ENCODE peak calls at places on chromosomes 3 and 15, in five cellular contexts. One of them, this sample, is unnamed.

GRCh38 chr3:171407746-171408145 is 52.5 kb downstream of the TNIK start:
- DNase-seq in colonic mucosa: no peak
- DNase-seq in A549: no peak
- DNase-seq in ovary: no peak
- DNase-seq in IMR-90: peak; percentile 90
- DNase-seq in this sample: no peak

GRCh38 chr15:35693286-35693685 is 147.3 kb upstream of the DPH6 start:
- DNase-seq in colonic mucosa: no peak
- DNase-seq in A549: no peak
- DNase-seq in ovary: no peak
- DNase-seq in IMR-90: peak; percentile 61
- DNase-seq in this sample: no peak

GRCh38 chr3:169034401-169034800 is 629.1 kb downstream of the MECOM start:
- DNase-seq in colonic mucosa: no peak
- DNase-seq in A549: no peak
- DNase-seq in ovary: no peak
- DNase-seq in IMR-90: peak; percentile 67
- DNase-seq in this sample: no peak

GRCh38 chr3:159838936-159839335 is 149.7 kb upstream of the IL12A start:
- DNase-seq in colonic mucosa: no peak
- DNase-seq in A549: no peak
- DNase-seq in ovary: no peak
- DNase-seq in IMR-90: no peak
- DNase-seq in this sample: no peak

GRCh38 chr15:82051664-82052063 is 5.8 kb upstream of the MEX3B start:
- DNase-seq in colonic mucosa: no peak
- DNase-seq in A549: peak; percentile 18
- DNase-seq in ovary: no peak
- DNase-seq in IMR-90: peak; percentile 73
- DNase-seq in this sample: peak; percentile 51

GRCh38 chr3:30617653-30618052 is 11.3 kb downstream of the TGFBR2 start:
- DNase-seq in colonic mucosa: no peak
- DNase-seq in A549: no peak
- DNase-seq in ovary: no peak
- DNase-seq in IMR-90: no peak
- DNase-seq in this sample: no peak

GRCh38 chr3:50862221-50862620 is 187.5 kb downstream of the DOCK3 start:
- DNase-seq in colonic mucosa: no peak
- DNase-seq in A549: peak; percentile 7
- DNase-seq in ovary: no peak
- DNase-seq in IMR-90: no peak
- DNase-seq in this sample: no peak

GRCh38 chr15:69082556-69082955 is 68.1 kb downstream of the NOX5 start:
- DNase-seq in colonic mucosa: no peak
- DNase-seq in A549: no peak
- DNase-seq in ovary: no peak
- DNase-seq in IMR-90: no peak
- DNase-seq in this sample: no peak

GRCh38 chr3:56291244-56291680 is 177.0 kb downstream of the ERC2 start:
- DNase-seq in colonic mucosa: no peak
- DNase-seq in A549: no peak
- DNase-seq in ovary: no peak
- DNase-seq in IMR-90: no peak
- DNase-seq in this sample: no peak

GRCh38 chr3:188764609-188765008 is 407.2 kb upstream of the TPRG1 start:
- DNase-seq in colonic mucosa: no peak
- DNase-seq in A549: no peak
- DNase-seq in ovary: no peak
- DNase-seq in IMR-90: no peak
- DNase-seq in this sample: no peak

GRCh38 chr3:147411777-147412176 is 2.6 kb downstream of the ZIC1 start:
- DNase-seq in colonic mucosa: no peak
- DNase-seq in A549: no peak
- DNase-seq in ovary: no peak
- DNase-seq in IMR-90: no peak
- DNase-seq in this sample: no peak

GRCh38 chr3:147411235-147411607 is 2.1 kb downstream of the ZIC1 start:
- DNase-seq in colonic mucosa: no peak
- DNase-seq in A549: no peak
- DNase-seq in ovary: no peak
- DNase-seq in IMR-90: peak; percentile 7
- DNase-seq in this sample: no peak

GRCh38 chr3:147413712-147414325 is 4.7 kb downstream of the ZIC1 start:
- DNase-seq in colonic mucosa: no peak
- DNase-seq in A549: no peak
- DNase-seq in ovary: no peak
- DNase-seq in IMR-90: no peak
- DNase-seq in this sample: no peak

GRCh38 chr3:147412917-147413711 is 3.9 kb downstream of the ZIC1 start:
- DNase-seq in colonic mucosa: no peak
- DNase-seq in A549: no peak
- DNase-seq in ovary: no peak
- DNase-seq in IMR-90: no peak
- DNase-seq in this sample: no peak

GRCh38 chr3:147412491-147412916 is 3.3 kb downstream of the ZIC1 start:
- DNase-seq in colonic mucosa: no peak
- DNase-seq in A549: no peak
- DNase-seq in ovary: no peak
- DNase-seq in IMR-90: no peak
- DNase-seq in this sample: no peak
- H3K4me3 ChIP-seq in colonic mucosa: no peak overlapping the region
- H3K4me3 ChIP-seq in A549: no peak overlapping the region
- H3K4me3 ChIP-seq in ovary: no peak overlapping the region
- H3K4me3 ChIP-seq in IMR-90: no peak overlapping the region
- H3K4me3 ChIP-seq in this sample: no peak overlapping the region

GRCh38 chr3:36895488-36896409 is 49.1 kb downstream of the TRANK1 start:
- DNase-seq in colonic mucosa: no peak
- DNase-seq in A549: no peak
- DNase-seq in ovary: no peak
- DNase-seq in IMR-90: no peak
- DNase-seq in this sample: no peak
- H3K27ac ChIP-seq in colonic mucosa: no peak overlapping the region
- H3K27ac ChIP-seq in A549: no peak overlapping the region
- H3K27ac ChIP-seq in ovary: no peak overlapping the region
- H3K27ac ChIP-seq in IMR-90: no peak overlapping the region
- H3K27ac ChIP-seq in this sample: no peak overlapping the region

DNA sequence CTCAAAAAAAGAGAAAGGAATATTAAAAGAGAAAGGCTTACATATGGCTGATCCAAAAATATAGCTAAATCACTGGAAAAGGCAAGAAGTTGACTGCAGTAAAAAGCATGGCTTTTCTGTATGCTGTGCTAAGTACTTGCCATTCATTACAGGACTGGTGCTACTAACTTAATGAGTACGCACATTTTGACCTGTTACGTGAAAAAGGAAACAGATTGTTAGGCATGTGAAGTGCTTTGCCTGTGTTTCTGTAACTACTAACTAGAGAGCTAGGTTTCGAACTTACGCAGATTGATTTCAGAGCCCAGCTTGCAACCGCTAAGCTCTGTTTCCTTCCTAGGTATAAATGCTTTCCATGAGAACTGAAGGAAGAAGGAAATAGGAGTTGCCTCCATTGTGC is 2.8 kb downstream of the TRNT1 start:
- DNase-seq in colonic mucosa: no peak
- DNase-seq in A549: no peak
- DNase-seq in ovary: no peak
- DNase-seq in IMR-90: no peak
- DNase-seq in this sample: no peak
- H3K4me3 ChIP-seq in colonic mucosa: no peak overlapping the region
- H3K4me3 ChIP-seq in A549: no peak overlapping the region
- H3K4me3 ChIP-seq in ovary: no peak overlapping the region
- H3K4me3 ChIP-seq in IMR-90: no peak overlapping the region
- H3K4me3 ChIP-seq in this sample: no peak overlapping the region

GRCh38 chr15:70569139-70569717 is 194.1 kb downstream of the UACA start:
- DNase-seq in colonic mucosa: no peak
- DNase-seq in A549: peak; percentile 77
- DNase-seq in ovary: peak; percentile 47
- DNase-seq in IMR-90: peak; percentile 71
- DNase-seq in this sample: peak; percentile 42
- H3K27ac ChIP-seq in colonic mucosa: no peak overlapping the region
- H3K27ac ChIP-seq in A549: peak overlapping the region; percentile 60
- H3K27ac ChIP-seq in ovary: no peak overlapping the region
- H3K27ac ChIP-seq in IMR-90: no peak overlapping the region
- H3K27ac ChIP-seq in this sample: no peak overlapping the region

GRCh38 chr3:65559643-65560042 is 479.1 kb downstream of the MAGI1 start:
- DNase-seq in colonic mucosa: no peak
- DNase-seq in A549: no peak
- DNase-seq in ovary: no peak
- DNase-seq in IMR-90: no peak
- DNase-seq in this sample: no peak
- H3K4me3 ChIP-seq in colonic mucosa: no peak overlapping the region
- H3K4me3 ChIP-seq in A549: no peak overlapping the region
- H3K4me3 ChIP-seq in ovary: no peak overlapping the region
- H3K4me3 ChIP-seq in IMR-90: no peak overlapping the region
- H3K4me3 ChIP-seq in this sample: no peak overlapping the region

DNA sequence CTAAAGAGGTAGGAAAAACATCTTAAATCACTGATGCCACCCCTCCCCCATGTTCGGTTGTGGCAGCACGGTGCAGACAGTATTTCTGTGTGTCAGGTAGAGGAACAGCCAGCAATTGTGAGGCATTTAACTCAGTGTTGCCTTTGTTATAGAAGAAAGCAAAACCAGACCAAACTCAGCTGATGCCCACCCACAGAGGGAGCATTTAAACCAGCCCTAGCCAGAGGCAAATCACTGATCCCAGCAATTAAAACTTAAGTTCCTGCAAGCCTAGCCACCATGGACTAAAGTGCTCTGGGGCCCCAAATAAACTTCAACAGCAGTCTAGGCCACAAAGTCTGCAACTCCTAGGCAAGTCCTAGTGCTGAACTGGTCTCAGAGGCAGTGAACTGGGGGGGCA is 94.5 kb downstream of the CFAP20DC start:
- DNase-seq in colonic mucosa: no peak
- DNase-seq in A549: no peak
- DNase-seq in ovary: no peak
- DNase-seq in IMR-90: no peak
- DNase-seq in this sample: no peak
- H3K27ac ChIP-seq in colonic mucosa: no peak overlapping the region
- H3K27ac ChIP-seq in A549: no peak overlapping the region
- H3K27ac ChIP-seq in ovary: no peak overlapping the region
- H3K27ac ChIP-seq in IMR-90: no peak overlapping the region
- H3K27ac ChIP-seq in this sample: no peak overlapping the region

DNA sequence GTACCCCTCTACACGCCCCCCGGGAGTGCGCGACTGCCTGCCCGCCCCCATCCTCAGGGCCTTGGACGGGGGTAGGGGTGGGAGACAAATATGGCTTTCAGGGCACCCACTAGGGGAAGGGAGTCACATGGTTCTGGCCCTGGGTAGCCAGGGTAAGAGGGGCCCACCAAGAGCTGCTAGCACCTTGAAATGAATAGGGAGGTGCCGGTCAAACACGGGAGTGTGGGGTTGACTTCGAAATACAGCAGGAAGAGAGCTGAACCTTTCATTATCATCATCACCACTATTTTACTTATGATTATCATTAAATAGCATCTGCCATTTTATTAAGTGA is 489.1 kb downstream of the MAGI1 start:
- DNase-seq in colonic mucosa: no peak
- DNase-seq in A549: no peak
- DNase-seq in ovary: no peak
- DNase-seq in IMR-90: no peak
- DNase-seq in this sample: no peak
- H3K4me3 ChIP-seq in colonic mucosa: peak overlapping the region; percentile 29
- H3K4me3 ChIP-seq in A549: no peak overlapping the region
- H3K4me3 ChIP-seq in ovary: peak overlapping the region; percentile 45
- H3K4me3 ChIP-seq in IMR-90: peak overlapping the region; percentile 63
- H3K4me3 ChIP-seq in this sample: peak overlapping the region; percentile 68

DNA sequence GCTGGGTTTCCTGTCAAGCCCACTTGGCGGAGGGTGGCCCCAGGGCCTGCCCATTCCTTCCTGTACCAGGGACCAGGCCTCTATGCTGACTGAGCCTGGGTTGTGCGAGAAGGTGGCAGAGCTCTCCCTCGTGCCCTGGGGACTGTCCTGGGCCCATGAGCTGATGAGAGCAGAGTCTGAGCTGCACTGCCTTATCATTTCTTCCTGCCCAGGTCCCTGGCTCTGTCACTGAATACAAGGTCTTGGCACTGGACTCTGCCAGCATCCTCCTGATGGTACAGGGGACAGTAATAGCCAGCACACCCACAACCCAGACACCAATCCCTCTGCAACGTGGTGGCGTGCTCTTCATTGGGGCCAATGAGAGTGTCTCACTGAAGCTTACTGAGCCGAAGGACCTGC is 7.5 kb downstream of the MPI start:
- DNase-seq in colonic mucosa: no peak
- DNase-seq in A549: no peak
- DNase-seq in ovary: no peak
- DNase-seq in IMR-90: no peak
- DNase-seq in this sample: peak; percentile 27
- H3K27ac ChIP-seq in colonic mucosa: no peak overlapping the region
- H3K27ac ChIP-seq in A549: no peak overlapping the region
- H3K27ac ChIP-seq in ovary: no peak overlapping the region
- H3K27ac ChIP-seq in IMR-90: no peak overlapping the region
- H3K27ac ChIP-seq in this sample: no peak overlapping the region

GRCh38 chr3:149815728-149816127 is 2.7 kb downstream of the RNF13 start:
- DNase-seq in colonic mucosa: no peak
- DNase-seq in A549: no peak
- DNase-seq in ovary: no peak
- DNase-seq in IMR-90: no peak
- DNase-seq in this sample: no peak
- H3K4me3 ChIP-seq in colonic mucosa: no peak overlapping the region
- H3K4me3 ChIP-seq in A549: no peak overlapping the region
- H3K4me3 ChIP-seq in ovary: no peak overlapping the region
- H3K4me3 ChIP-seq in IMR-90: no peak overlapping the region
- H3K4me3 ChIP-seq in this sample: peak overlapping the region; percentile 84

GRCh38 chr3:62011667-62012066 is 361.7 kb downstream of the FEZF2 start:
- DNase-seq in colonic mucosa: no peak
- DNase-seq in A549: no peak
- DNase-seq in ovary: no peak
- DNase-seq in IMR-90: peak; percentile 41
- DNase-seq in this sample: no peak

GRCh38 chr3:62003833-62004232 is 369.5 kb downstream of the FEZF2 start:
- DNase-seq in colonic mucosa: no peak
- DNase-seq in A549: no peak
- DNase-seq in ovary: no peak
- DNase-seq in IMR-90: peak; percentile 5
- DNase-seq in this sample: no peak

GRCh38 chr3:62007036-62007435 is 366.3 kb downstream of the FEZF2 start:
- DNase-seq in colonic mucosa: no peak
- DNase-seq in A549: no peak
- DNase-seq in ovary: no peak
- DNase-seq in IMR-90: peak; percentile 5
- DNase-seq in this sample: no peak
- H3K27ac ChIP-seq in colonic mucosa: no peak overlapping the region
- H3K27ac ChIP-seq in A549: no peak overlapping the region
- H3K27ac ChIP-seq in ovary: no peak overlapping the region
- H3K27ac ChIP-seq in IMR-90: no peak overlapping the region
- H3K27ac ChIP-seq in this sample: no peak overlapping the region